ENCODE peak calls at places on chromosomes 12 and 14, in seven cellular contexts. H, T, V, F, B, Z and L are unnamed samples.

GRCh38 chr12:124720687-124721500 is 142.8 kb downstream of the SCARB1 start:
- DNase-seq in B (peak), F (no peak), Z (peak), V (no peak), T (peak), H (peak), L (no peak)

GRCh38 chr14:105377555-105378182 is 20.7 kb upstream of the TEX22 start:
- DNase-seq in F (no peak), B (no peak), T (no peak), V (no peak), H (no peak), Z (no peak), L (no peak)

GRCh38 chr12:123847876-123848275 is 85.8 kb downstream of the DNAH10 start:
- DNase-seq in V (no peak), H (no peak), F (no peak), Z (no peak), T (no peak), B (no peak), L (no peak)

GRCh38 chr12:87687362-87687761 is 341.8 kb downstream of the C12orf50 start:
- DNase-seq in H (peak), Z (peak), V (no peak), B (peak), F (no peak), T (peak), L (no peak)

GRCh38 chr12:6872073-6873048 is 742 bp downstream of the SPSB2 start:
- DNase-seq in F (no peak), V (peak), T (peak), B (peak), H (peak), Z (peak), L (peak)

GRCh38 chr14:75968461-75968860 is 13.3 kb downstream of the TGFB3 start:
- DNase-seq in F (no peak), V (no peak), T (no peak), B (peak), H (no peak), Z (no peak), L (no peak)

GRCh38 chr14:93892923-93893549 is 34.1 kb upstream of the FAM181A start:
- DNase-seq in B (peak), H (peak), F (no peak), V (peak), T (peak), Z (peak), L (peak)

GRCh38 chr12:13247596-13247995 is 51.1 kb downstream of the EMP1 start:
- DNase-seq in T (no peak), F (no peak), H (no peak), V (no peak), Z (no peak), B (peak), L (peak)

GRCh38 chr12:5078423-5078822 is 34.7 kb downstream of the KCNA5 start:
- DNase-seq in T (no peak), Z (peak), B (no peak), F (no peak), H (peak), V (no peak), L (no peak)

GRCh38 chr14:24924544-24924943 is 125.4 kb downstream of the STXBP6 start:
- DNase-seq in B (no peak), F (no peak), V (no peak), Z (no peak), T (no peak), H (no peak), L (no peak)

GRCh38 chr12:31651893-31652521 is 7.5 kb upstream of the ETFBKMT start:
- DNase-seq in V (no peak), T (no peak), Z (no peak), B (no peak), F (no peak), H (no peak), L (no peak)

GRCh38 chr14:100093322-100093721 is 28.1 kb downstream of the EVL start:
- DNase-seq in T (no peak), B (no peak), F (no peak), V (peak), Z (no peak), H (no peak), L (no peak)

GRCh38 chr14:21383848-21384493 is at the start of gene SUPT16H:
- DNase-seq in H (peak), T (peak), B (peak), Z (peak), F (peak), V (peak), L (peak)

GRCh38 chr12:42143401-42144173 is 1.1 kb downstream of the GXYLT1 start:
- DNase-seq in T (peak), F (no peak), Z (no peak), H (no peak), B (peak), V (no peak), L (peak)

GRCh38 chr14:55052259-55052930 is 948 bp downstream of the MAPK1IP1L start:
- DNase-seq in F (no peak), H (no peak), Z (no peak), V (no peak), T (no peak), B (peak), L (no peak)

GRCh38 chr12:105978686-105979085 is 160.1 kb downstream of the NUAK1 start:
- DNase-seq in B (no peak), T (no peak), V (no peak), Z (no peak), H (no peak), F (no peak), L (peak)

GRCh38 chr14:63045234-63045611 is at the start of gene KCNH5:
- DNase-seq in B (peak), T (peak), F (no peak), H (peak), Z (peak), V (no peak), L (peak)

GRCh38 chr12:70711831-70712230 is 74.6 kb upstream of the PTPRB start:
- DNase-seq in F (no peak), Z (no peak), V (no peak), B (no peak), H (no peak), T (no peak), L (no peak)

GRCh38 chr12:117035287-117035686 is 63.9 kb downstream of the TESC start:
- DNase-seq in V (no peak), Z (no peak), H (no peak), F (no peak), B (no peak), T (no peak), L (no peak)

GRCh38 chr12:11705010-11705409 is 55.5 kb downstream of the ETV6 start:
- DNase-seq in F (peak), H (no peak), V (no peak), B (peak), T (peak), Z (peak), L (peak)

GRCh38 chr12:89433634-89434033 is 81.3 kb upstream of the DUSP6 start:
- DNase-seq in Z (no peak), B (no peak), H (no peak), V (no peak), T (no peak), F (no peak), L (no peak)

GRCh38 chr12:106114084-106115068 is 24.4 kb downstream of the NUAK1 start:
- DNase-seq in T (no peak), F (no peak), V (no peak), H (no peak), B (peak), Z (no peak), L (peak)

GRCh38 chr12:115599251-115599811 is 678.2 kb downstream of the MED13L start:
- DNase-seq in B (no peak), H (peak), Z (no peak), T (no peak), F (no peak), V (no peak), L (no peak)

GRCh38 chr12:123050331-123050809 is 69.9 kb downstream of the ARL6IP4 start:
- DNase-seq in V (no peak), H (no peak), Z (no peak), B (peak), F (no peak), T (no peak), L (peak)

GRCh38 chr12:65501093-65501621 is 222.7 kb downstream of the MSRB3 start:
- DNase-seq in Z (peak), F (no peak), B (no peak), H (peak), V (no peak), T (peak), L (no peak)

GRCh38 chr12:111405856-111406473 is at the start of gene SH2B3:
- DNase-seq in H (no peak), F (no peak), T (no peak), Z (no peak), B (peak), V (peak), L (no peak)

GRCh38 chr14:102232348-102232625 is 72.7 kb downstream of the MOK start:
- DNase-seq in T (no peak), F (no peak), B (no peak), Z (no peak), V (no peak), H (no peak), L (no peak)

GRCh38 chr14:95011449-95012020 is 145.8 kb downstream of the DICER1 start:
- DNase-seq in F (no peak), Z (no peak), B (no peak), T (no peak), H (no peak), V (no peak), L (no peak)

GRCh38 chr12:19757317-19757877 is 318.1 kb downstream of the AEBP2 start:
- DNase-seq in H (no peak), B (peak), T (peak), F (no peak), V (no peak), Z (no peak), L (peak)

GRCh38 chr12:21774358-21775129 is at the start of gene KCNJ8:
- DNase-seq in Z (peak), B (no peak), V (no peak), T (no peak), H (peak), F (no peak), L (no peak)

GRCh38 chr12:53972152-53972702 is 699 bp upstream of the HOXC11 start:
- DNase-seq in B (peak), H (no peak), V (no peak), Z (no peak), F (no peak), T (no peak), L (peak)

GRCh38 chr12:53971686-53972085 is 1.2 kb upstream of the HOXC11 start:
- DNase-seq in H (no peak), B (no peak), Z (no peak), F (no peak), V (no peak), T (no peak), L (no peak)

GRCh38 chr12:53969588-53970259 is 3.2 kb upstream of the HOXC11 start:
- DNase-seq in Z (no peak), B (no peak), H (no peak), V (no peak), T (no peak), F (no peak), L (no peak)

GRCh38 chr12:53971129-53971528 is 1.8 kb upstream of the HOXC11 start:
- DNase-seq in B (no peak), F (no peak), H (no peak), V (no peak), T (no peak), Z (no peak), L (no peak)

GRCh38 chr12:53970451-53970850 is 2.5 kb upstream of the HOXC11 start:
- DNase-seq in H (no peak), B (no peak), F (no peak), T (no peak), Z (no peak), V (no peak), L (no peak)
- TF ChIP-seq CTCF in H (no peak), B (no peak), F (no peak), T (no peak), Z (no peak), V (no peak), L (no peak)

GRCh38 chr12:26402648-26403047 is 207.3 kb downstream of the SSPN start:
- DNase-seq in Z (peak), F (no peak), H (peak), B (peak), V (no peak), T (no peak), L (peak)
- TF ChIP-seq CTCF in Z (peak), F (no peak), H (peak), B (peak), V (no peak), T (no peak), L (peak)

DNA sequence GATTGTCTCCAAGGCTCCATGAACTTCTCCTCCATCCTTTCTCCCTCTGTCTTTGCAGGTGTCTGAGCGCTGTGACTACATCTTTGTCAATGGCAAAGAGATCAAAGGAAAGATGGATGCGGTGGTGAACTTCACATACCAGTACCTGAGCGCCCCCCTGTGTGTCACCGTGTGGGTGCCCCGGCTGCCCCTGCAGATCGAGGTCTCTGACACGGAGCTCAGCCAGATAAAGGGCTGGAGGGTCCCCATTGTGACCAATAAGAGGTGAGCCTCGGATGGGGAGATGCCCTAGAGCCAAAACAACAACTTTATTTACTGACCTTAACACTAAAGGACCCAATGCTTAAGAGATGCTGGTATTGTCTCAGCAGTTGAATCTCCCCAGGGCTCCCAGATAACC is 130.0 kb downstream of the SLC15A4 start:
- DNase-seq in H (no peak), T (no peak), F (no peak), Z (no peak), B (no peak), V (no peak), L (no peak)
- TF ChIP-seq CTCF in H (no peak), T (no peak), F (no peak), Z (no peak), B (no peak), V (no peak), L (no peak)

DNA sequence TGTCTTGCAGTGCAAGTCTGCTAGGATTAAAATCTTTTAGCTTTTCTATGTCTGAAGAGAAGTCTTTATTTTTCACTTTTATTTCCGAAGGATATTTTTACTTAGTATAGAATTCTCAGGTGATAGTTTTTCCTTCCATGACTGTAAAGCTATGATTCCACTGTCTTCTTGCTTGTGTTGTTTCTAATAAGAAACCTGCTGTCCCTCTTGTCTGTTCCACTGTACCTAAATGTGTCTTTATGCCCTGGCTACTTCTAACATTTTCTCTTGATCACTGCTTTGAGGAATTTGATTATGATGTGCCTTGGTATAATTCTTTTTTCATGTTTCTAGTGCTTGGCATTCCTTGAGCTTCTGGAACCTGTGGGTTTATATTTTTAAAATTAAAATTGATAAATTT is 228.7 kb downstream of the CACNA1C start:
- DNase-seq in H (no peak), F (no peak), V (no peak), T (no peak), Z (no peak), B (no peak), L (no peak)
- TF ChIP-seq CTCF in H (no peak), F (no peak), V (no peak), T (no peak), Z (no peak), B (no peak), L (no peak)

GRCh38 chr12:48681416-48681737 is 661 bp downstream of the KANSL2 start:
- DNase-seq in T (no peak), V (no peak), F (no peak), B (no peak), Z (no peak), H (no peak), L (no peak)
- TF ChIP-seq CTCF in T (no peak), V (no peak), F (no peak), B (no peak), Z (no peak), H (no peak), L (no peak)

GRCh38 chr12:1639538-1639937 is 10.5 kb downstream of the WNT5B start:
- DNase-seq in B (no peak), Z (no peak), H (no peak), F (no peak), V (no peak), T (no peak), L (no peak)
- TF ChIP-seq CTCF in B (no peak), Z (no peak), H (no peak), F (no peak), V (no peak), T (no peak), L (no peak)

DNA sequence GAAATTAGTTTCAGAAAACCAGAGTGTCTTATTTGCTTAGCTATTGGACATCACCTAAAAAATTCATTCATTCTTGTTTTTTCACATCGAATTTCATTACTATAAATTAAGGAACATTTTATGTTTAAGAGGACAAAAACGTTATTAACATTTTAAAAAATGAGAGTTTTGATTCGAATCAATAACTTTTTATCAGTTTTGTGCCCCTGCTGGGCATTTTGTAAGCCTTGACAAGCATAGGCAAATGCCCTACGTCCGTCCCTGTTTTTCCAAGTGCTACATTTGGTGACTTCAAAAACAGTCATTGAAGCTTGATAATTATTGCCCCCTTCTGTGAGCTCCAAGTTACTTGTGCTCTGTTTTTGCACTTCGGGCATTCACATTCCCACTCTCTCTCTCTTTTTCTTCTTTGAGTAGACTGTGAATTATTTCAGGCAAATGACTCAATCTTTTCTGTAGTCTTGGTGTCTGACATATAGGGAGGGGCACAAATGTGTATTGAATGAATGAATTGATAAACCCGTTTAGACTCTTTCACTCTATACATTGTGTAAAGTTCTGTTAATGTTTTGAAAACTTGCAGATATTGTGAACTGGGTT is 1.2 kb downstream of the APAF1 start:
- DNase-seq in T (peak), Z (no peak), F (no peak), B (peak), H (no peak), V (no peak), L (peak)
- TF ChIP-seq CTCF in T (no peak), Z (no peak), F (no peak), B (peak), H (no peak), V (no peak), L (peak)

DNA sequence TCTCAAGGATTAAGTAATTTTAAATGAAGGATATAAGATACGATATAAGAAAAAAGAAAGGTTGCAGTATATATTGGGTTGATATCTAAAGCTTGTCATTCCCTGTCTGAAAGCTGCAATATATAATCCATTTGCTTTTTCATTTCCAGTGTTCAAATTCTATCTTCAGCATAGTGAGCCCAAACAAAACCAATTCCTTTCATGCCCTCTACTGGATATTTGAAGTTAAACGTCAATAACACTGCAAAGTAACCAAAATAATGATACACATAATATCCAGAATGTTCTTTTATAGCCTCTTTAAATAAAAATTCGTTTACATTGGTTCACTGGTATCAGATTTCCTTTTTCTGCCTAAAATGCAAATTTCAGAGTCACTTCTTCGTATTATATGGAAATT is 64.5 kb upstream of the DAAM1 start:
- DNase-seq in F (no peak), B (peak), T (no peak), V (no peak), H (no peak), Z (no peak), L (no peak)
- TF ChIP-seq CTCF in F (peak), B (peak), T (no peak), V (no peak), H (no peak), Z (no peak), L (no peak)